ENCODE peak calls at places on chromosomes 4 and X, in ten cellular contexts. F is left kidney; P is activated CD4-positive, alpha-beta memory T cell treated with anti-CD3 and anti-CD28 coated beads, Interleukin-2, amount 10 ng/mL, durations not matched to agents 7 days and 5 days; H is DMS53; V is AG04450; I is midbrain; Q is AG20443; Z is activated T-cell treated with anti-CD3 and anti-CD28 coated beads for 1 hour; Y is stimulated activated CD8-positive, alpha-beta memory T cell treated with anti-CD3 and anti-CD28 coated beads, Interleukin-7, amount 100 ng/mL, for 24 hours; U is left cardiac atrium. X is an unnamed sample.

GRCh38 chrX:51316271-51316670 is 16.4 kb upstream of the NUDT10 start:
- DNase-seq in V (no peak), F (no peak), I (no peak), U (no peak), Y (no peak), P (no peak), H (no peak), Q (no peak), Z (no peak), X (no peak)

GRCh38 chrX:101617211-101618191 is at the start of gene ARMCX6:
- DNase-seq in Z (peak; percentile 56), P (peak; percentile 76), H (peak; percentile 79), Q (peak; percentile 80), F (peak; percentile 92), V (no peak), I (peak; percentile 71), Y (peak; percentile 39), U (peak; percentile 85), X (peak; percentile 21)

GRCh38 chrX:141301017-141301416 is 58.7 kb upstream of the SPANXC start:
- DNase-seq in H (no peak), V (no peak), Q (no peak), F (no peak), Y (no peak), I (no peak), U (no peak), P (no peak), Z (no peak), X (no peak)

GRCh38 chrX:45381841-45382240 is 181.2 kb upstream of the DIPK2B start:
- DNase-seq in V (no peak), Y (no peak), Z (no peak), I (no peak), Q (no peak), F (no peak), U (no peak), H (no peak), P (no peak), X (no peak)

GRCh38 chrX:114800719-114801118 is 216.7 kb downstream of the IL13RA2 start:
- DNase-seq in Q (peak; percentile 22), P (no peak), Y (no peak), U (no peak), V (no peak), H (no peak), I (no peak), F (no peak), Z (no peak), X (peak; percentile 31)

GRCh38 chr4:92246384-92246783 is 57.4 kb upstream of the GRID2 start:
- DNase-seq in V (no peak), F (no peak), Q (no peak), Y (no peak), U (no peak), P (no peak), I (no peak), H (no peak), Z (no peak), X (no peak)

GRCh38 chr4:37685211-37685725 is 908 bp downstream of the RELL1 start:
- DNase-seq in Z (peak; percentile 13), I (peak; percentile 43), V (peak; percentile 37), U (no peak), F (peak; percentile 54), H (peak; percentile 72), P (peak; percentile 72), Q (peak; percentile 43), Y (no peak), X (peak; percentile 47)

GRCh38 chrX:55710701-55711100 is 6.8 kb upstream of the RRAGB start:
- DNase-seq in Z (no peak), V (no peak), Y (no peak), U (peak; percentile 37), H (no peak), F (no peak), I (no peak), P (no peak), Q (peak; percentile 39), X (peak; percentile 17)

GRCh38 chr4:98661356-98662054 is 3.1 kb upstream of the TSPAN5 start:
- DNase-seq in P (no peak), H (peak; percentile 32), I (no peak), Q (no peak), U (no peak), Z (no peak), V (no peak), F (no peak), Y (no peak), X (no peak)

GRCh38 chr4:174189392-174190029 is 94.0 kb downstream of the FBXO8 start:
- DNase-seq in Q (no peak), F (no peak), H (no peak), V (no peak), U (no peak), Y (no peak), P (no peak), I (no peak), Z (no peak), X (no peak)

GRCh38 chr4:179145746-179146530 is 1703.7 kb upstream of the AGA start:
- DNase-seq in Z (no peak), H (peak; percentile 47), F (no peak), Q (no peak), V (peak; percentile 3), Y (no peak), U (no peak), I (no peak), P (no peak), X (no peak)

GRCh38 chr4:89048906-89049601 is 7.9 kb downstream of the FAM13A start:
- DNase-seq in Q (no peak), U (no peak), H (no peak), P (no peak), Z (no peak), V (no peak), I (no peak), Y (no peak), F (no peak), X (no peak)

GRCh38 chrX:47156611-47157520 is 11.8 kb downstream of the RBM10 start:
- DNase-seq in F (no peak), Q (no peak), I (no peak), Z (no peak), U (no peak), P (no peak), V (no peak), H (no peak), Y (no peak), X (no peak)

GRCh38 chr4:156663663-156664062 is 307.9 kb downstream of the PDGFC start:
- DNase-seq in Q (no peak), I (no peak), Y (no peak), U (no peak), V (no peak), H (no peak), P (no peak), F (no peak), Z (no peak), X (no peak)

GRCh38 chr4:84632092-84632491 is 49.2 kb downstream of the CDS1 start:
- DNase-seq in Q (peak; percentile 17), H (no peak), P (no peak), Z (no peak), F (no peak), V (peak; percentile 27), Y (no peak), I (no peak), U (no peak), X (peak; percentile 69)

GRCh38 chr4:188127157-188127874 is 11.9 kb upstream of the TRIML1 start:
- DNase-seq in P (no peak), H (no peak), U (no peak), Z (no peak), Y (no peak), F (no peak), Q (peak; percentile 32), V (peak; percentile 30), I (no peak), X (peak; percentile 46)

GRCh38 chrX:56812515-56813105 is 83.6 kb downstream of the NBDY start:
- DNase-seq in Y (no peak), F (no peak), H (no peak), P (peak; percentile 35), I (no peak), V (no peak), U (no peak), Z (no peak), Q (peak; percentile 25), X (no peak)

GRCh38 chrX:134004038-134004437 is 18.6 kb upstream of the GPC3 start:
- DNase-seq in Z (no peak), U (no peak), V (no peak), H (peak; percentile 34), I (no peak), Y (no peak), Q (no peak), F (no peak), P (no peak), X (no peak)

GRCh38 chr4:180823116-180823515 is 1420.1 kb upstream of the TENM3 start:
- DNase-seq in V (no peak), I (no peak), Z (no peak), Q (no peak), P (no peak), H (no peak), F (no peak), U (no peak), Y (no peak), X (peak; percentile 16)

GRCh38 chr4:54226399-54227260 is 2.5 kb upstream of the PDGFRA start:
- DNase-seq in V (peak; percentile 71), Y (no peak), Q (peak; percentile 80), I (no peak), P (no peak), U (peak; percentile 78), H (peak; percentile 81), F (peak; percentile 65), Z (no peak), X (peak; percentile 54)

X was measured in AG09309.